ENCODE peak calls at places on chromosomes 12 and 14, in seven cellular contexts. L is DND-41, Z is fibroblast of mammary gland, Y is bronchial epithelial cell, H is esophagus squamous epithelium, G is B cell, D is adrenal gland. V is an unnamed sample.

GRCh38 chr12:42921741-42922511 is 332.4 kb upstream of the PRICKLE1 start:
- DNase-seq in L (no peak), Z (peak; percentile 26), Y (peak; percentile 58), H (no peak), G (no peak), D (no peak), V (no peak)

GRCh38 chr12:3683670-3684069 is 69.2 kb downstream of the CRACR2A start:
- DNase-seq in L (no peak), Z (peak; percentile 76), Y (peak; percentile 41), H (no peak), G (no peak), D (no peak), V (no peak)

GRCh38 chr12:94750891-94751290 is 100.5 kb upstream of the TMCC3 start:
- DNase-seq in L (no peak), Z (no peak), Y (no peak), H (no peak), G (no peak), D (no peak), V (no peak)

GRCh38 chr12:88325828-88326214 is 183.7 kb downstream of the TMTC3 start:
- DNase-seq in L (no peak), Z (peak; percentile 80), Y (no peak), H (no peak), G (no peak), D (no peak), V (no peak)

GRCh38 chr12:56644654-56645053 is 1.1 kb downstream of the ATP5F1B start:
- DNase-seq in L (no peak), Z (peak; percentile 42), Y (no peak), H (no peak), G (no peak), D (no peak), V (no peak)

GRCh38 chr14:84144166-84144565 is 1385.8 kb upstream of the FLRT2 start:
- DNase-seq in L (no peak), Z (no peak), Y (no peak), H (no peak), G (no peak), D (no peak), V (no peak)

GRCh38 chr12:3202734-3203446 is 125.7 kb downstream of the TSPAN9 start:
- DNase-seq in L (peak; percentile 65), Z (peak; percentile 40), Y (peak; percentile 28), H (no peak), G (peak; percentile 70), D (peak; percentile 75), V (peak; percentile 80)

GRCh38 chr14:64645220-64645891 is 58.9 kb upstream of the PLEKHG3 start:
- DNase-seq in L (no peak), Z (peak; percentile 99), Y (no peak), H (no peak), G (no peak), D (peak; percentile 63), V (peak; percentile 22)

GRCh38 chr12:40446385-40446784 is 221.6 kb downstream of the LRRK2 start:
- DNase-seq in L (no peak), Z (peak; percentile 13), Y (peak; percentile 50), H (no peak), G (no peak), D (no peak), V (no peak)

GRCh38 chr12:109596418-109597244 is 23.0 kb downstream of the MVK start:
- DNase-seq in L (no peak), Z (no peak), Y (no peak), H (no peak), G (no peak), D (no peak), V (no peak)

GRCh38 chr12:44259890-44260289 is 424.0 kb downstream of the TMEM117 start:
- DNase-seq in L (no peak), Z (no peak), Y (no peak), H (no peak), G (no peak), D (no peak), V (no peak)

GRCh38 chr12:9127936-9128663 is 12.4 kb upstream of the A2M start:
- DNase-seq in L (no peak), Z (no peak), Y (no peak), H (no peak), G (no peak), D (no peak), V (no peak)

GRCh38 chr14:28707814-28708213 is 58.8 kb upstream of the FOXG1 start:
- DNase-seq in L (no peak), Z (peak; percentile 89), Y (peak; percentile 71), H (no peak), G (no peak), D (no peak), V (no peak)

GRCh38 chr14:77024171-77024627 is 4.3 kb downstream of the IRF2BPL start:
- DNase-seq in L (peak; percentile 57), Z (no peak), Y (no peak), H (no peak), G (no peak), D (peak; percentile 80), V (no peak)

GRCh38 chr14:81970307-81970706 is 436.7 kb upstream of the SEL1L start:
- DNase-seq in L (no peak), Z (no peak), Y (no peak), H (no peak), G (no peak), D (no peak), V (no peak)

GRCh38 chr14:31949709-31950108 is 127.4 kb upstream of the ARHGAP5 start:
- DNase-seq in L (no peak), Z (peak; percentile 32), Y (peak; percentile 90), H (no peak), G (no peak), D (no peak), V (no peak)

GRCh38 chr12:32548691-32549412 is 130.2 kb upstream of the DNM1L start:
- DNase-seq in L (no peak), Z (peak; percentile 81), Y (no peak), H (no peak), G (no peak), D (peak; percentile 74), V (no peak)

GRCh38 chr12:32546272-32546671 is 132.8 kb upstream of the DNM1L start:
- DNase-seq in L (no peak), Z (no peak), Y (no peak), H (no peak), G (no peak), D (no peak), V (no peak)

GRCh38 chr12:32544893-32545292 is 134.2 kb upstream of the DNM1L start:
- DNase-seq in L (no peak), Z (no peak), Y (no peak), H (no peak), G (no peak), D (no peak), V (no peak)

GRCh38 chr12:32542550-32543229 is 136.4 kb upstream of the DNM1L start:
- DNase-seq in L (no peak), Z (no peak), Y (no peak), H (no peak), G (no peak), D (no peak), V (no peak)

DNA sequence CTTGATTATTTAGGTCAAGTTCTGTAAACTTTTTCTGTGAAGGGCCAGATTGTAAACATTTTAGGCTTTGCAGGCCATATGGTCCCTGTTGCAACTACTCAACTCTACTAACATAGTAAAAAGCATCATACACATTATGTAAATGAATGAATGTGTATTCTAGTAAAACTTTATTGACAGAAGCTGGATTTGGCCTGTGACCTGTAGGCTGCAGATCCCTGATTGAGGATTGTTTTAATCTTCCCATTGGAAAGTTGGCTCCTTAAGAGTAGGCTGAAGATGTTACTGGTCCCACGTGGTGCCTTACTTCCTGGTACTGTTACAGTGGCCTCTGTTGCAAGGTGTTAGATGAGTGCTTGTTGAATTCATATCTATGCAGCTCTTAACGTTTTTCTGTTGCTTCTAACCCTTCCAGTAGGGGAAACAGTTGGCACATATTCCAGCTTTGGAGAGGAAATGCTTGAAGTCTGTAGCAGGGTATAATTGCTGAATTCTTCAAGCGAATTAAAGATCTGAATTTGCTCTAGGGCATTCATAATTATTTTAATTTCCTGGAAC is 133.6 kb upstream of the DNM1L start:
- DNase-seq in L (no peak), Z (no peak), Y (no peak), H (no peak), G (no peak), D (no peak), V (no peak)
- TF ChIP-seq CTCF in L (no peak), Z (no peak), Y (no peak), H (no peak), G (no peak), D (no peak), V (no peak)

GRCh38 chr12:128969480-128970055 is 116.3 kb downstream of the GLT1D1 start:
- DNase-seq in L (peak; percentile 60), Z (no peak), Y (no peak), H (no peak), G (peak; percentile 30), D (peak; percentile 65), V (peak; percentile 29)
- TF ChIP-seq CTCF in L (peak; percentile 79), Z (no peak), Y (no peak), H (peak; percentile 49), G (peak; percentile 7), D (peak; percentile 35), V (no peak)

DNA sequence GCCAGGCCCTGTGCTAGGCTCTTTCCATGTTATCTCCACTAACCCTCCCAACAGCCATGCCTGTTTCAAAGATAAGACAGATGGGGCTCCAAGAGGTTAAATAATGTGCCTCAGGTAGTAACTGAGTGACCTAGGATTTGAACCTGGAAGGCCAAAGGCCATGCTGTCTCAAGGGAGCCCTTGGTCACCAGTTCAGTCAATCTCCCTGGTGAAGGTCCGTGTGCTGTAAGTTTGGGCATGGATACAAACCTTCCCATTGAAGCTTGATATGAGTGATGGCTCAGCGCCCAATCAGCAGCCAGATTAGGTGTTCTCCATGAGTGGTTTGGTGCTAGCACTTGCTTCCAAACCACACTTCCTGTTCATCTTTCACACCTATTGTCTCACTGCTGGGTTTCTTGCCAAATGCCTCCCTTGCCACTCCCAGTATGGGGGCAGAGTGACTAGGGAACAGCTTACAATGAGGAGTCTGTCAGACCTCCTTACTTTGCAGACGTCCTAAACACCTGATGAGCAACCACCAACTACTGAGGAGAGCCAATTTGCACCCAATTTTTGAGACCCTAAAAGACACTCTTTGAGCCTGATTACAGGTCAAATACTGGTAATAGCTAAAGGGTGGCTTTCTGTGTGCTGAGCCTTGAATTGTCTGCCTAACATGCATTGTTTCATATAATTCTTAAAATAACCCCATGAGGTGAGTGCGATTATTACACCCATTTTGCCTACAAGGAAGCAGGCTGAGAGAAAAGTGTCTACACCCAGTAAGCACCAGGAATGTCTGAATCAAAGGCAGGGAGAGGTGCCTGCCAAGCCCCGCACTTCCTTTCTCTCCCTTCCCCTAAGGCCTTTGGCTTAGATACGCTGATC is 48.5 kb upstream of the FOS start:
- DNase-seq in L (peak; percentile 72), Z (peak; percentile 25), Y (peak; percentile 96), H (no peak), G (peak; percentile 59), D (no peak), V (no peak)
- TF ChIP-seq CTCF in L (no peak), Z (peak; percentile 3), Y (peak; percentile 29), H (peak; percentile 86), G (peak; percentile 26), D (no peak), V (peak; percentile 56)

GRCh38 chr12:53213348-53213747 is 6.3 kb upstream of the ITGB7 start:
- DNase-seq in L (peak; percentile 87), Z (peak; percentile 71), Y (peak; percentile 39), H (no peak), G (peak; percentile 89), D (peak; percentile 93), V (peak; percentile 91)

GRCh38 chr12:53214221-53214620 is 7.2 kb upstream of the ITGB7 start:
- DNase-seq in L (no peak), Z (no peak), Y (no peak), H (no peak), G (no peak), D (no peak), V (no peak)

GRCh38 chr12:53210843-53211242 is 3.8 kb upstream of the ITGB7 start:
- DNase-seq in L (no peak), Z (no peak), Y (no peak), H (no peak), G (no peak), D (no peak), V (no peak)

GRCh38 chr12:53212931-53213330 is 5.9 kb upstream of the ITGB7 start:
- DNase-seq in L (no peak), Z (peak; percentile 27), Y (no peak), H (no peak), G (no peak), D (no peak), V (no peak)

GRCh38 chr12:53211476-53212381 is 4.7 kb upstream of the ITGB7 start:
- DNase-seq in L (peak; percentile 46), Z (no peak), Y (no peak), H (no peak), G (no peak), D (no peak), V (no peak)
- TF ChIP-seq CTCF in L (peak; percentile 66), Z (peak; percentile 28), Y (peak; percentile 27), H (no peak), G (peak; percentile 45), D (no peak), V (peak; percentile 35)

V was measured in endothelial cell.